ENCODE peak calls at places on chromosome 1, in four cellular contexts. Z is A549, F is K562, V is WTC11. N is an unnamed sample.

GRCh38 chr1:61839702-61840101 is 97.4 kb downstream of the PATJ start:
- DNase-seq in Z (no peak), F (no peak), V (no peak), N (no peak)

GRCh38 chr1:178241057-178241456 is 147.2 kb downstream of the RASAL2 start:
- DNase-seq in Z (no peak), F (no peak), V (no peak), N (no peak)

GRCh38 chr1:229669333-229669732 is 43.3 kb downstream of the URB2 start:
- DNase-seq in Z (no peak), F (no peak), V (no peak), N (no peak)

GRCh38 chr1:151716771-151717631 is at the start of gene CELF3:
- DNase-seq in Z (no peak), F (peak), V (peak), N (no peak)

GRCh38 chr1:212700892-212701819 is 1.5 kb upstream of the BATF3 start:
- DNase-seq in Z (peak), F (no peak), V (peak), N (no peak)

GRCh38 chr1:26282694-26283019 is 2.8 kb downstream of the SH3BGRL3 start:
- DNase-seq in Z (no peak), F (no peak), V (no peak), N (no peak)

GRCh38 chr1:8113257-8114220 is 87.4 kb upstream of the ERRFI1 start:
- DNase-seq in Z (no peak), F (no peak), V (no peak), N (no peak)

GRCh38 chr1:168939947-168940223 is 166.6 kb upstream of the ATP1B1 start:
- DNase-seq in Z (no peak), F (no peak), V (no peak), N (no peak)

GRCh38 chr1:80445021-80445420 is 1355.7 kb upstream of the ADGRL2 start:
- DNase-seq in Z (no peak), F (no peak), V (no peak), N (no peak)

GRCh38 chr1:221478050-221478949 is 263.6 kb downstream of the DUSP10 start:
- DNase-seq in Z (peak), F (no peak), V (peak), N (peak)

GRCh38 chr1:118841521-118841920 is 146.6 kb downstream of the TBX15 start:
- DNase-seq in Z (no peak), F (no peak), V (no peak), N (no peak)
- TF ChIP-seq NR3C1 in Z (no peak), F (no peak), V (no peak), N (no peak)

GRCh38 chr1:180630408-180631196 is 1.2 kb upstream of the XPR1 start:
- DNase-seq in Z (no peak), F (no peak), V (no peak), N (no peak)
- TF ChIP-seq NR3C1 in Z (no peak), F (no peak), V (no peak), N (no peak)

DNA sequence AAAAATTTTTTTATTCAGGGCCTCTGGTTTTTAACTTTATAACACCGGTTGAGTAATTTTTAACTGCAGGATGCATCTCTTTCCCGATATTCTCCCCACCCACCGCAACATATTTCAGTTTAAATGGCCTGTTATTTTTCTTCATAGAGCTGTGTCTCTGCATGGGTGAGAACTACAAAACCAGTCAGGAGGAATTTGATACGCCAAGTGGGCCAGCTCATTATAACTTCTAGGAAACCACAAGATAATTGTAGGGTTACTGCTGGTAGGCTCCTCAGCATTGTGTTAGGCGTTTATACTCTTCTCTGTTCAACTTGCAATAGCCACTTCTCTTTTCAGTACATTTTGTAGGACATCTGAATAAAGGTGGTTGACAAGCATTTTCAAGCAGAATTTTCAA is 169.7 kb downstream of the PBX1 start:
- DNase-seq in Z (no peak), F (no peak), V (no peak), N (no peak)
- TF ChIP-seq NR3C1 in Z (no peak), F (no peak), V (no peak), N (no peak)

GRCh38 chr1:224245188-224245587 is 62.1 kb downstream of the DEGS1 start:
- DNase-seq in Z (no peak), F (no peak), V (no peak), N (peak)
- TF ChIP-seq NR3C1 in Z (no peak), F (no peak), V (no peak), N (no peak)

GRCh38 chr1:207282496-207283380 is 38.7 kb upstream of the CD55 start:
- DNase-seq in Z (no peak), F (no peak), V (no peak), N (no peak)

GRCh38 chr1:207279683-207280082 is 41.8 kb upstream of the CD55 start:
- DNase-seq in Z (no peak), F (no peak), V (no peak), N (no peak)

GRCh38 chr1:207283421-207283820 is 38.1 kb upstream of the CD55 start:
- DNase-seq in Z (no peak), F (no peak), V (no peak), N (no peak)

GRCh38 chr1:207284209-207284892 is 37.1 kb upstream of the CD55 start:
- DNase-seq in Z (no peak), F (no peak), V (no peak), N (no peak)

DNA sequence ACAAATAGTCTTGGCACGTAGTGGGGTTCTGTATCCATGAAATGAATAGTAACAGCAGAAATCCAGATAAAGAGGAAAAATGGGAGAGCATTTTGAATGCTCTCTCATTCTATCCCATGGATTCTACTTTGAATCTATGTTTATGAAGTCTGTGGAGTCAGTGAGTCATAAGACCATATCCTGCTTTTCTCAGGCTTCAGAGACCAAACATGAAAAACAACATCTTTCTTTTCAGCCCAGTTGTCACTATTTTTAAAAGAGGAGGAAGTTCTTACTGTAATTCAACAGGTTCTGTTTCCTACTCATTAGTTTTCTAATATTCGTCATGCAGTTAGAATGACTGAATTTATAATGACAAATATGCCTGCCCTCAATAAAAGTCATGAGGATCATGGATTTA is 39.4 kb upstream of the CD55 start:
- DNase-seq in Z (no peak), F (no peak), V (no peak), N (no peak)
- TF ChIP-seq NR3C1 in Z (no peak), F (no peak), V (no peak), N (no peak)

GRCh38 chr1:183806086-183806485 is 1.2 kb downstream of the RGL1 start:
- DNase-seq in Z (no peak), F (no peak), V (no peak), N (no peak)

GRCh38 chr1:183806650-183807049 is 1.7 kb downstream of the RGL1 start:
- DNase-seq in Z (no peak), F (no peak), V (no peak), N (no peak)

GRCh38 chr1:183804382-183804781 is 538 bp upstream of the RGL1 start:
- DNase-seq in Z (no peak), F (no peak), V (no peak), N (no peak)

GRCh38 chr1:183807549-183808168 is 2.7 kb downstream of the RGL1 start:
- DNase-seq in Z (no peak), F (no peak), V (no peak), N (no peak)

GRCh38 chr1:183804916-183805734 is at the start of gene RGL1:
- DNase-seq in Z (peak), F (no peak), V (peak), N (peak)
- TF ChIP-seq NR3C1 in Z (no peak), F (no peak), V (no peak), N (no peak)